ENCODE peak calls at places on chromosome 2, in five cellular contexts. One of them, this sample, is unnamed.

GRCh38 chr2:200788129-200788718 is 23.5 kb upstream of the BZW1 start:
- DNase-seq in adrenal gland: no peak
- DNase-seq in breast epithelium: no peak
- DNase-seq in uterus: no peak
- DNase-seq in Peyer's patch: no peak
- DNase-seq in this sample: no peak

GRCh38 chr2:54956392-54956722 is 93.9 kb downstream of the RTN4 start:
- DNase-seq in Peyer's patch: no peak
- DNase-seq in uterus: no peak
- DNase-seq in breast epithelium: no peak
- DNase-seq in adrenal gland: no peak
- DNase-seq in this sample: no peak

GRCh38 chr2:43400508-43400907 is 174.1 kb upstream of the ZFP36L2 start:
- DNase-seq in Peyer's patch: no peak
- DNase-seq in adrenal gland: no peak
- DNase-seq in breast epithelium: no peak
- DNase-seq in uterus: no peak
- DNase-seq in this sample: no peak

GRCh38 chr2:135585586-135585985 is 54.3 kb downstream of the R3HDM1 start:
- DNase-seq in uterus: no peak
- DNase-seq in breast epithelium: no peak
- DNase-seq in adrenal gland: no peak
- DNase-seq in Peyer's patch: no peak
- DNase-seq in this sample: no peak

GRCh38 chr2:177989029-177989885 is 83.3 kb downstream of the PDE11A start:
- DNase-seq in adrenal gland: no peak
- DNase-seq in uterus: no peak
- DNase-seq in breast epithelium: no peak
- DNase-seq in Peyer's patch: no peak
- DNase-seq in this sample: no peak

GRCh38 chr2:208490492-208490891 is 83.9 kb downstream of the PTH2R start:
- DNase-seq in Peyer's patch: no peak
- DNase-seq in uterus: no peak
- DNase-seq in adrenal gland: no peak
- DNase-seq in breast epithelium: no peak
- DNase-seq in this sample: no peak

GRCh38 chr2:107376910-107377309 is 449.8 kb upstream of the RGPD4 start:
- DNase-seq in uterus: no peak
- DNase-seq in breast epithelium: no peak
- DNase-seq in adrenal gland: no peak
- DNase-seq in Peyer's patch: no peak
- DNase-seq in this sample: no peak

GRCh38 chr2:172445851-172446250 is 18.5 kb downstream of the ITGA6 start:
- DNase-seq in adrenal gland: no peak
- DNase-seq in Peyer's patch: no peak
- DNase-seq in breast epithelium: no peak
- DNase-seq in uterus: no peak
- DNase-seq in this sample: peak

GRCh38 chr2:95376311-95377215 is 25.9 kb upstream of the FAHD2A start:
- DNase-seq in breast epithelium: no peak
- DNase-seq in Peyer's patch: no peak
- DNase-seq in uterus: no peak
- DNase-seq in adrenal gland: no peak
- DNase-seq in this sample: no peak

GRCh38 chr2:33267745-33268144 is 208.7 kb upstream of the RASGRP3 start:
- DNase-seq in Peyer's patch: no peak
- DNase-seq in adrenal gland: no peak
- DNase-seq in breast epithelium: no peak
- DNase-seq in uterus: no peak
- DNase-seq in this sample: no peak

GRCh38 chr2:71457959-71458322 is 4.6 kb downstream of the DYSF start:
- DNase-seq in adrenal gland: no peak
- DNase-seq in uterus: no peak
- DNase-seq in Peyer's patch: no peak
- DNase-seq in breast epithelium: no peak
- DNase-seq in this sample: no peak

GRCh38 chr2:172409042-172409441 is 18.3 kb upstream of the ITGA6 start:
- DNase-seq in Peyer's patch: no peak
- DNase-seq in uterus: no peak
- DNase-seq in adrenal gland: no peak
- DNase-seq in breast epithelium: no peak
- DNase-seq in this sample: no peak

GRCh38 chr2:26968001-26968400 is 2.4 kb upstream of the MAPRE3 start:
- DNase-seq in breast epithelium: no peak
- DNase-seq in adrenal gland: no peak
- DNase-seq in Peyer's patch: no peak
- DNase-seq in uterus: no peak
- DNase-seq in this sample: no peak

GRCh38 chr2:63052411-63053234 is 2.0 kb downstream of the OTX1 start:
- DNase-seq in uterus: no peak
- DNase-seq in adrenal gland: no peak
- DNase-seq in breast epithelium: no peak
- DNase-seq in Peyer's patch: no peak
- DNase-seq in this sample: no peak

GRCh38 chr2:101768480-101769077 is 71.1 kb downstream of the MAP4K4 start:
- DNase-seq in adrenal gland: no peak
- DNase-seq in uterus: no peak
- DNase-seq in Peyer's patch: no peak
- DNase-seq in breast epithelium: no peak
- DNase-seq in this sample: no peak

GRCh38 chr2:171154348-171154747 is 6.3 kb downstream of the TLK1 start:
- DNase-seq in adrenal gland: no peak
- DNase-seq in Peyer's patch: no peak
- DNase-seq in breast epithelium: no peak
- DNase-seq in uterus: no peak
- DNase-seq in this sample: no peak

GRCh38 chr2:118049140-118050128 is 35.6 kb upstream of the CCDC93 start:
- DNase-seq in breast epithelium: no peak
- DNase-seq in adrenal gland: no peak
- DNase-seq in Peyer's patch: no peak
- DNase-seq in uterus: no peak
- DNase-seq in this sample: no peak

GRCh38 chr2:172084484-172084733 is 898 bp upstream of the DLX1 start:
- DNase-seq in breast epithelium: no peak
- DNase-seq in Peyer's patch: no peak
- DNase-seq in uterus: no peak
- DNase-seq in adrenal gland: no peak
- DNase-seq in this sample: no peak

GRCh38 chr2:55811048-55811447 is 112.5 kb downstream of the EFEMP1 start:
- DNase-seq in Peyer's patch: no peak
- DNase-seq in uterus: no peak
- DNase-seq in adrenal gland: no peak
- DNase-seq in breast epithelium: no peak
- DNase-seq in this sample: no peak

GRCh38 chr2:64463784-64464183 is 9.8 kb downstream of the LGALSL start:
- DNase-seq in adrenal gland: peak
- DNase-seq in breast epithelium: no peak
- DNase-seq in uterus: no peak
- DNase-seq in Peyer's patch: no peak
- DNase-seq in this sample: no peak

GRCh38 chr2:223797811-223798721 is 39.3 kb downstream of the AP1S3 start:
- DNase-seq in uterus: peak
- DNase-seq in breast epithelium: no peak
- DNase-seq in adrenal gland: peak
- DNase-seq in Peyer's patch: no peak
- DNase-seq in this sample: no peak

GRCh38 chr2:69945447-69945846 is 16.0 kb downstream of the ASPRV1 start:
- DNase-seq in uterus: no peak
- DNase-seq in breast epithelium: no peak
- DNase-seq in adrenal gland: no peak
- DNase-seq in Peyer's patch: no peak
- DNase-seq in this sample: no peak

GRCh38 chr2:133434962-133435668 is 133.1 kb downstream of the NCKAP5 start:
- DNase-seq in adrenal gland: no peak
- DNase-seq in breast epithelium: peak
- DNase-seq in uterus: no peak
- DNase-seq in Peyer's patch: no peak
- DNase-seq in this sample: no peak
- TF ChIP-seq CTCF in adrenal gland: no peak
- TF ChIP-seq CTCF in breast epithelium: peak
- TF ChIP-seq CTCF in uterus: no peak
- TF ChIP-seq CTCF in Peyer's patch: no peak
- TF ChIP-seq CTCF in this sample: no peak

DNA sequence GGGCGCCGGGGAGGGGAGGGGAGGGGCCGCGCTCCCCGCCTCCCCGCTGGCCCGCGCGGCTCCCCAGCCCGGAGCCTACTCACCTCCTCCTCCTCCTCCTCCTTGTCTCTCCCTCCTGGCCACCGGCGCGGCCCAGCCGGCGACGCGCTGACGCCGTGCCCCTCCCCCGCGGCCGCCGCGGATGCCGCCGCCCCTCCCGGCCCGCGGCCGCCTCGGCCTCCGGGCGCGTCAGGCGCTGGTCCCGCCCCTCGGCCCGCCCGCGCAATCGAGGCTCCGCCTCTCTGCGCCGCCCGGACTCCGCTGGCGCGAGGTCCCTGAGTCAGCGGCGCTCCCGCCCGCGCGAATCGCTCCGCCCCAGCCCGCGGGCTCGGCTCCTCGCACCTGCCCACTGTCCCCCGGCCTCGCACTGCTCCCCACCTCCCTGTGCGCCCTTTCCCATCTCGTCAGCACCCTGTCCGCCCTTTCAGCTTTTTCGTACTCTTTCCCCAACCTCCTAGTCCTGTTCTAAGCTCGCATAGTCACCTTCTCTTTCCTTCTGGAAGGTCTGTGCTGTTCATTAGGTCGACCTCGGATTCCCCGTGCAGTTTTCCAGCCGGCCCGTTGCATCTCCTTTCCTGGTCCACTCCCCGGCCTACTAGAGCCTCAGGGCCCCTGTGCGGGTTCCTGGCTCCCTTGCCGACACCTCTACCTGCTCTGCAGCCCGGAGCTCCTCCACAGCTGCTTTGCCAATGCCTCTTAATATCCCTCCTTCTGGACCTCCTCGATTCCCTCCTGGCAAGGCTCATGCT is 187.4 kb downstream of the ZEB2 start:
- DNase-seq in breast epithelium: peak
- DNase-seq in Peyer's patch: peak
- DNase-seq in adrenal gland: peak
- DNase-seq in uterus: peak
- DNase-seq in this sample: peak
- TF ChIP-seq POLR2A in breast epithelium: no peak
- TF ChIP-seq POLR2A in Peyer's patch: peak
- TF ChIP-seq POLR2A in adrenal gland: peak
- TF ChIP-seq POLR2A in uterus: no peak
- TF ChIP-seq POLR2A in this sample: no peak

GRCh38 chr2:179343945-179344279 is 79.3 kb upstream of the SESTD1 start:
- DNase-seq in breast epithelium: no peak
- DNase-seq in adrenal gland: no peak
- DNase-seq in uterus: no peak
- DNase-seq in Peyer's patch: no peak
- DNase-seq in this sample: no peak

GRCh38 chr2:179338681-179339080 is 74.0 kb upstream of the SESTD1 start:
- DNase-seq in breast epithelium: no peak
- DNase-seq in Peyer's patch: no peak
- DNase-seq in adrenal gland: no peak
- DNase-seq in uterus: no peak
- DNase-seq in this sample: no peak

GRCh38 chr2:179341152-179341866 is 76.7 kb upstream of the SESTD1 start:
- DNase-seq in breast epithelium: no peak
- DNase-seq in Peyer's patch: no peak
- DNase-seq in uterus: no peak
- DNase-seq in adrenal gland: no peak
- DNase-seq in this sample: no peak

GRCh38 chr2:179336782-179337534 is 72.3 kb upstream of the SESTD1 start:
- DNase-seq in Peyer's patch: no peak
- DNase-seq in uterus: no peak
- DNase-seq in breast epithelium: no peak
- DNase-seq in adrenal gland: no peak
- DNase-seq in this sample: peak

DNA sequence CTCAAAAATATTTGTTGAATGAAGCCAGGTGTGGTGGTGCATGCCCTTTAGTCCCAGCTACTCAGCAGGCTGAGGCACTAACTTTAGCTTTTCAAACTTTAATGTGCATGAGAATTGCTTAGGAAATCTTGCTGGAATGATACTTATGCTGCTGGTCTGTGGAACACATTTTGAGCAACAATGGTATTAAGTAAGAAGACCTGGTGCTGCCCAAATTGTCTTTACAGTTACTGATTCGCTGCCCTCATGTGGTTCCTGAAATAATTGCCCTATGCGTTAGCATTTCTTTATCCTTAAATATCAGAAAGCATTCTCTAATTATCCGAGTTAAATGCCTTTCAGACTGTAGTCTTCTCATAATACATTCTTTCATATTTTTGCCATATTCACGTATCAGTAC is 76.0 kb upstream of the SESTD1 start:
- DNase-seq in Peyer's patch: no peak
- DNase-seq in breast epithelium: no peak
- DNase-seq in uterus: no peak
- DNase-seq in adrenal gland: peak
- DNase-seq in this sample: peak
- TF ChIP-seq CTCF in Peyer's patch: peak
- TF ChIP-seq CTCF in breast epithelium: peak
- TF ChIP-seq CTCF in uterus: no peak
- TF ChIP-seq CTCF in adrenal gland: peak
- TF ChIP-seq CTCF in this sample: no peak

GRCh38 chr2:127411609-127412370 is 6.4 kb upstream of the PROC start:
- DNase-seq in Peyer's patch: no peak
- DNase-seq in adrenal gland: peak
- DNase-seq in breast epithelium: no peak
- DNase-seq in uterus: no peak
- DNase-seq in this sample: peak
- TF ChIP-seq POLR2A in Peyer's patch: no peak
- TF ChIP-seq POLR2A in adrenal gland: no peak
- TF ChIP-seq POLR2A in breast epithelium: no peak
- TF ChIP-seq POLR2A in uterus: no peak
- TF ChIP-seq POLR2A in this sample: no peak

GRCh38 chr2:7837232-7837760 is 844.6 kb upstream of the ID2 start:
- DNase-seq in breast epithelium: no peak
- DNase-seq in Peyer's patch: no peak
- DNase-seq in uterus: no peak
- DNase-seq in adrenal gland: no peak
- DNase-seq in this sample: no peak
- TF ChIP-seq CTCF in breast epithelium: no peak
- TF ChIP-seq CTCF in Peyer's patch: no peak
- TF ChIP-seq CTCF in uterus: no peak
- TF ChIP-seq CTCF in adrenal gland: no peak
- TF ChIP-seq CTCF in this sample: no peak

This sample was measured in testis.